ENCODE peak calls at places on chromosome 17, in nine cellular contexts. One of them, this sample, is unnamed.

GRCh38 chr17:50055055-50055425 is 870 bp upstream of the ITGA3 start:
- DNase-seq in PC-3: peak; percentile 95
- DNase-seq in GM23338: peak; percentile 84
- DNase-seq in neural progenitor cell: peak; percentile 26
- DNase-seq in GM23248: peak; percentile 53
- DNase-seq in OCI-LY7: no peak
- DNase-seq in MM.1S: peak; percentile 81
- DNase-seq in SK-N-SH: no peak
- DNase-seq in hepatocyte: peak; percentile 84
- DNase-seq in this sample: peak; percentile 93

GRCh38 chr17:26963163-26963503 is 330.8 kb upstream of the WSB1 start:
- DNase-seq in PC-3: no peak
- DNase-seq in GM23338: no peak
- DNase-seq in neural progenitor cell: no peak
- DNase-seq in GM23248: no peak
- DNase-seq in OCI-LY7: no peak
- DNase-seq in MM.1S: no peak
- DNase-seq in SK-N-SH: no peak
- DNase-seq in hepatocyte: no peak
- DNase-seq in this sample: no peak

GRCh38 chr17:32007463-32008298 is 498 bp downstream of the LRRC37B start:
- DNase-seq in PC-3: peak; percentile 24
- DNase-seq in GM23338: peak; percentile 66
- DNase-seq in neural progenitor cell: peak; percentile 67
- DNase-seq in GM23248: peak; percentile 61
- DNase-seq in OCI-LY7: peak; percentile 59
- DNase-seq in MM.1S: peak; percentile 35
- DNase-seq in SK-N-SH: peak; percentile 73
- DNase-seq in hepatocyte: peak; percentile 59
- DNase-seq in this sample: no peak

GRCh38 chr17:1067282-1067956 is 70.5 kb downstream of the TIMM22 start:
- DNase-seq in PC-3: peak; percentile 36
- DNase-seq in GM23338: no peak
- DNase-seq in neural progenitor cell: no peak
- DNase-seq in GM23248: no peak
- DNase-seq in OCI-LY7: no peak
- DNase-seq in MM.1S: no peak
- DNase-seq in SK-N-SH: no peak
- DNase-seq in hepatocyte: peak; percentile 50
- DNase-seq in this sample: no peak

GRCh38 chr17:1177099-1177996 is 2.4 kb downstream of the ABR start:
- DNase-seq in PC-3: peak; percentile 19
- DNase-seq in GM23338: no peak
- DNase-seq in neural progenitor cell: no peak
- DNase-seq in GM23248: peak; percentile 72
- DNase-seq in OCI-LY7: no peak
- DNase-seq in MM.1S: no peak
- DNase-seq in SK-N-SH: peak; percentile 64
- DNase-seq in hepatocyte: no peak
- DNase-seq in this sample: no peak

GRCh38 chr17:951388-952132 is 28.0 kb downstream of the NXN start:
- DNase-seq in PC-3: peak; percentile 42
- DNase-seq in GM23338: peak; percentile 85
- DNase-seq in neural progenitor cell: peak; percentile 77
- DNase-seq in GM23248: peak; percentile 77
- DNase-seq in OCI-LY7: no peak
- DNase-seq in MM.1S: no peak
- DNase-seq in SK-N-SH: no peak
- DNase-seq in hepatocyte: peak; percentile 75
- DNase-seq in this sample: no peak

GRCh38 chr17:57424777-57425188 is 168.5 kb downstream of the MSI2 start:
- DNase-seq in PC-3: peak; percentile 94
- DNase-seq in GM23338: no peak
- DNase-seq in neural progenitor cell: no peak
- DNase-seq in GM23248: no peak
- DNase-seq in OCI-LY7: no peak
- DNase-seq in MM.1S: no peak
- DNase-seq in SK-N-SH: no peak
- DNase-seq in hepatocyte: peak; percentile 79
- DNase-seq in this sample: peak; percentile 85

GRCh38 chr17:27665549-27665948 is 34.6 kb downstream of the LGALS9 start:
- DNase-seq in PC-3: no peak
- DNase-seq in GM23338: no peak
- DNase-seq in neural progenitor cell: no peak
- DNase-seq in GM23248: no peak
- DNase-seq in OCI-LY7: no peak
- DNase-seq in MM.1S: no peak
- DNase-seq in SK-N-SH: no peak
- DNase-seq in hepatocyte: no peak
- DNase-seq in this sample: no peak

GRCh38 chr17:29007456-29008455 is 1.9 kb upstream of the SEZ6 start:
- DNase-seq in PC-3: peak; percentile 67
- DNase-seq in GM23338: no peak
- DNase-seq in neural progenitor cell: no peak
- DNase-seq in GM23248: peak; percentile 77
- DNase-seq in OCI-LY7: no peak
- DNase-seq in MM.1S: no peak
- DNase-seq in SK-N-SH: no peak
- DNase-seq in hepatocyte: peak; percentile 26
- DNase-seq in this sample: peak; percentile 21

GRCh38 chr17:61410555-61411089 is 11.0 kb downstream of the TBX2 start:
- DNase-seq in PC-3: no peak
- DNase-seq in GM23338: peak; percentile 91
- DNase-seq in neural progenitor cell: peak; percentile 89
- DNase-seq in GM23248: peak; percentile 75
- DNase-seq in OCI-LY7: peak; percentile 76
- DNase-seq in MM.1S: peak; percentile 59
- DNase-seq in SK-N-SH: peak; percentile 90
- DNase-seq in hepatocyte: peak; percentile 93
- DNase-seq in this sample: no peak

DNA sequence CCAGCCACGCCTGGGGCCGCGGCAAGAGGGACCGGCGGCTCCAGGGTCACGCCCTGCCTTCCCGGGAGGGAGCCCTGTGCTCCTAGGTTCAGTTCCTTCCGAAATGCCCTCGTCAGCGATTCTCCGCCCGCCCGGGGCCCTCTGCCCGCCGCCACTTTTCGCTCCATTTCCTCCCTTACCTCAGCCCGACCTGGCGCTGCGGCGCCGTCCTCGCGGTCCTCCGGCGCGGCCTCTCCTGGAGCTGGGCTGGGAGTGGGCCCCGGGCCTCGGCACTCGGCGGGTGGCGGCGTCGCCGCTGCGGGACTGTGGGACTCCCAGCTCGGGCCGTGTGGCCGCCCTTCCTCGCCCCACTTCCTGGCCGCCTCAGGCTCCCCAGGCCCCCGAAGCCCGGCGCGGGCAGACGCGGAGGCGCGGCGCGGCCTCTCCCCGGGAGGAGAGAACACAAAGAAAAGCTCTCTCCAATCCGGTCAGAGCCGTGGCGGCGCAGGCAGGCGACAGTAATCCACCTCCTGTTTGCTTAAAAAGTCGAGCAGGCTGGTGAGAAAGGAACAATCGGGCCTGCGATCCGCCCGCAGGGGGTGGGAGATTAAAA is 1.6 kb downstream of the BAHCC1 start:
- DNase-seq in PC-3: peak; percentile 53
- DNase-seq in GM23338: peak; percentile 85
- DNase-seq in neural progenitor cell: peak; percentile 98
- DNase-seq in GM23248: peak; percentile 66
- DNase-seq in OCI-LY7: no peak
- DNase-seq in MM.1S: no peak
- DNase-seq in SK-N-SH: peak; percentile 67
- DNase-seq in hepatocyte: no peak
- DNase-seq in this sample: no peak
- TF ChIP-seq EZH2phosphoT487 in PC-3: no peak
- TF ChIP-seq EZH2phosphoT487 in GM23338: no peak
- TF ChIP-seq EZH2phosphoT487 in neural progenitor cell: no peak
- TF ChIP-seq EZH2phosphoT487 in GM23248: no peak
- TF ChIP-seq EZH2phosphoT487 in OCI-LY7: no peak
- TF ChIP-seq EZH2phosphoT487 in MM.1S: no peak
- TF ChIP-seq EZH2phosphoT487 in SK-N-SH: no peak
- TF ChIP-seq EZH2phosphoT487 in hepatocyte: no peak
- TF ChIP-seq EZH2phosphoT487 in this sample: no peak

GRCh38 chr17:81727324-81728031 is 15.4 kb downstream of the SLC25A10 start:
- DNase-seq in PC-3: peak; percentile 44
- DNase-seq in GM23338: no peak
- DNase-seq in neural progenitor cell: no peak
- DNase-seq in GM23248: no peak
- DNase-seq in OCI-LY7: no peak
- DNase-seq in MM.1S: no peak
- DNase-seq in SK-N-SH: no peak
- DNase-seq in hepatocyte: no peak
- DNase-seq in this sample: no peak
- TF ChIP-seq EZH2phosphoT487 in PC-3: no peak
- TF ChIP-seq EZH2phosphoT487 in GM23338: no peak
- TF ChIP-seq EZH2phosphoT487 in neural progenitor cell: no peak
- TF ChIP-seq EZH2phosphoT487 in GM23248: no peak
- TF ChIP-seq EZH2phosphoT487 in OCI-LY7: no peak
- TF ChIP-seq EZH2phosphoT487 in MM.1S: no peak
- TF ChIP-seq EZH2phosphoT487 in SK-N-SH: no peak
- TF ChIP-seq EZH2phosphoT487 in hepatocyte: no peak
- TF ChIP-seq EZH2phosphoT487 in this sample: no peak

GRCh38 chr17:48181653-48182052 is 74.1 kb downstream of the SNX11 start:
- DNase-seq in PC-3: peak; percentile 69
- DNase-seq in GM23338: peak; percentile 78
- DNase-seq in neural progenitor cell: peak; percentile 60
- DNase-seq in GM23248: peak; percentile 36
- DNase-seq in OCI-LY7: no peak
- DNase-seq in MM.1S: no peak
- DNase-seq in SK-N-SH: no peak
- DNase-seq in hepatocyte: peak; percentile 21
- DNase-seq in this sample: peak; percentile 44
- TF ChIP-seq EZH2phosphoT487 in PC-3: no peak
- TF ChIP-seq EZH2phosphoT487 in GM23338: no peak
- TF ChIP-seq EZH2phosphoT487 in neural progenitor cell: no peak
- TF ChIP-seq EZH2phosphoT487 in GM23248: no peak
- TF ChIP-seq EZH2phosphoT487 in OCI-LY7: no peak
- TF ChIP-seq EZH2phosphoT487 in MM.1S: no peak
- TF ChIP-seq EZH2phosphoT487 in SK-N-SH: no peak
- TF ChIP-seq EZH2phosphoT487 in hepatocyte: no peak
- TF ChIP-seq EZH2phosphoT487 in this sample: no peak

DNA sequence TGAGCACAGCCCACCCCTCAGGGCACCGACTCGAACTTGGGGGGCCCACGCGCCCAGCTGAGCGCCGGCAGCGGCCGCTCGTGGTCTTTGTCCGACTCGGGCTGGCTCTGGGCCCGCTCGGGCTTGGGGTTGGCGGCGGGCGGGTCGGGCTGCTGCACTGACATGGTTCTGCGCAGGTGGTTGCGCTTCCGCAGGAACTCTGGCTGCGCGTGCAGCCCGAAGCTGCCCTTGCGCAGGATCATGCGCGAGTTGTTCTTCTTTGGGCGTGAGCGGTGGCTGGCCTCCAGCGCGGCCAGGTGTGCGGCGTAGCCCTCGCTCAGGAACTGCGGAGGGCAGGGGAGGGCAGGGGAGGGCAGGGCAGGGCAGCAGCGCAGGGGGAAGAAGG is 11.1 kb downstream of the PIMREG start:
- DNase-seq in PC-3: no peak
- DNase-seq in GM23338: peak; percentile 76
- DNase-seq in neural progenitor cell: peak; percentile 78
- DNase-seq in GM23248: no peak
- DNase-seq in OCI-LY7: peak; percentile 78
- DNase-seq in MM.1S: peak; percentile 75
- DNase-seq in SK-N-SH: peak; percentile 74
- DNase-seq in hepatocyte: peak; percentile 75
- DNase-seq in this sample: no peak
- TF ChIP-seq EZH2phosphoT487 in PC-3: no peak
- TF ChIP-seq EZH2phosphoT487 in GM23338: no peak
- TF ChIP-seq EZH2phosphoT487 in neural progenitor cell: no peak
- TF ChIP-seq EZH2phosphoT487 in GM23248: no peak
- TF ChIP-seq EZH2phosphoT487 in OCI-LY7: no peak
- TF ChIP-seq EZH2phosphoT487 in MM.1S: no peak
- TF ChIP-seq EZH2phosphoT487 in SK-N-SH: no peak
- TF ChIP-seq EZH2phosphoT487 in hepatocyte: no peak
- TF ChIP-seq EZH2phosphoT487 in this sample: no peak

GRCh38 chr17:81052199-81052997 is 17.4 kb downstream of the BAIAP2 start:
- DNase-seq in PC-3: no peak
- DNase-seq in GM23338: no peak
- DNase-seq in neural progenitor cell: no peak
- DNase-seq in GM23248: no peak
- DNase-seq in OCI-LY7: no peak
- DNase-seq in MM.1S: no peak
- DNase-seq in SK-N-SH: peak; percentile 91
- DNase-seq in hepatocyte: no peak
- DNase-seq in this sample: no peak
- TF ChIP-seq EZH2phosphoT487 in PC-3: no peak
- TF ChIP-seq EZH2phosphoT487 in GM23338: no peak
- TF ChIP-seq EZH2phosphoT487 in neural progenitor cell: no peak
- TF ChIP-seq EZH2phosphoT487 in GM23248: no peak
- TF ChIP-seq EZH2phosphoT487 in OCI-LY7: no peak
- TF ChIP-seq EZH2phosphoT487 in MM.1S: no peak
- TF ChIP-seq EZH2phosphoT487 in SK-N-SH: no peak
- TF ChIP-seq EZH2phosphoT487 in hepatocyte: no peak
- TF ChIP-seq EZH2phosphoT487 in this sample: no peak

GRCh38 chr17:10182785-10183184 is 15.6 kb downstream of the GAS7 start:
- DNase-seq in PC-3: no peak
- DNase-seq in GM23338: no peak
- DNase-seq in neural progenitor cell: no peak
- DNase-seq in GM23248: no peak
- DNase-seq in OCI-LY7: no peak
- DNase-seq in MM.1S: no peak
- DNase-seq in SK-N-SH: no peak
- DNase-seq in hepatocyte: no peak
- DNase-seq in this sample: no peak

GRCh38 chr17:10177131-10177920 is 21.1 kb downstream of the GAS7 start:
- DNase-seq in PC-3: no peak
- DNase-seq in GM23338: no peak
- DNase-seq in neural progenitor cell: peak; percentile 34
- DNase-seq in GM23248: no peak
- DNase-seq in OCI-LY7: no peak
- DNase-seq in MM.1S: no peak
- DNase-seq in SK-N-SH: no peak
- DNase-seq in hepatocyte: no peak
- DNase-seq in this sample: no peak

GRCh38 chr17:10178789-10179075 is 19.7 kb downstream of the GAS7 start:
- DNase-seq in PC-3: no peak
- DNase-seq in GM23338: no peak
- DNase-seq in neural progenitor cell: no peak
- DNase-seq in GM23248: no peak
- DNase-seq in OCI-LY7: no peak
- DNase-seq in MM.1S: no peak
- DNase-seq in SK-N-SH: no peak
- DNase-seq in hepatocyte: no peak
- DNase-seq in this sample: no peak

GRCh38 chr17:10172778-10173177 is 25.6 kb downstream of the GAS7 start:
- DNase-seq in PC-3: no peak
- DNase-seq in GM23338: no peak
- DNase-seq in neural progenitor cell: no peak
- DNase-seq in GM23248: no peak
- DNase-seq in OCI-LY7: no peak
- DNase-seq in MM.1S: no peak
- DNase-seq in SK-N-SH: no peak
- DNase-seq in hepatocyte: no peak
- DNase-seq in this sample: no peak

GRCh38 chr17:10177921-10178788 is 20.3 kb downstream of the GAS7 start:
- DNase-seq in PC-3: no peak
- DNase-seq in GM23338: peak; percentile 88
- DNase-seq in neural progenitor cell: peak; percentile 33
- DNase-seq in GM23248: peak; percentile 96
- DNase-seq in OCI-LY7: no peak
- DNase-seq in MM.1S: no peak
- DNase-seq in SK-N-SH: no peak
- DNase-seq in hepatocyte: peak; percentile 51
- DNase-seq in this sample: no peak
- TF ChIP-seq EZH2phosphoT487 in PC-3: no peak
- TF ChIP-seq EZH2phosphoT487 in GM23338: no peak
- TF ChIP-seq EZH2phosphoT487 in neural progenitor cell: no peak
- TF ChIP-seq EZH2phosphoT487 in GM23248: no peak
- TF ChIP-seq EZH2phosphoT487 in OCI-LY7: no peak
- TF ChIP-seq EZH2phosphoT487 in MM.1S: no peak
- TF ChIP-seq EZH2phosphoT487 in SK-N-SH: no peak
- TF ChIP-seq EZH2phosphoT487 in hepatocyte: no peak
- TF ChIP-seq EZH2phosphoT487 in this sample: no peak

GRCh38 chr17:45296833-45297124 is 20.0 kb downstream of the MAP3K14 start:
- DNase-seq in PC-3: peak; percentile 48
- DNase-seq in GM23338: no peak
- DNase-seq in neural progenitor cell: no peak
- DNase-seq in GM23248: no peak
- DNase-seq in OCI-LY7: no peak
- DNase-seq in MM.1S: no peak
- DNase-seq in SK-N-SH: no peak
- DNase-seq in hepatocyte: no peak
- DNase-seq in this sample: no peak
- TF ChIP-seq EZH2phosphoT487 in PC-3: no peak
- TF ChIP-seq EZH2phosphoT487 in GM23338: no peak
- TF ChIP-seq EZH2phosphoT487 in neural progenitor cell: no peak
- TF ChIP-seq EZH2phosphoT487 in GM23248: no peak
- TF ChIP-seq EZH2phosphoT487 in OCI-LY7: no peak
- TF ChIP-seq EZH2phosphoT487 in MM.1S: no peak
- TF ChIP-seq EZH2phosphoT487 in SK-N-SH: no peak
- TF ChIP-seq EZH2phosphoT487 in hepatocyte: no peak
- TF ChIP-seq EZH2phosphoT487 in this sample: no peak